ENCODE peak calls at places on chromosomes 6 and 20, in six cellular contexts. A, U, T, Q, F and S are unnamed samples.

GRCh38 chr20:44704551-44704971 is 10.6 kb upstream of the CCN5 start:
- DNase-seq in A (no peak), U (no peak), T (peak), Q (no peak), F (no peak), S (peak)

GRCh38 chr20:36645998-36646397 is at the start of gene SLA2:
- DNase-seq in A (no peak), U (peak), T (no peak), Q (no peak), F (peak), S (no peak)

GRCh38 chr20:48198951-48199431 is 413.7 kb upstream of the SULF2 start:
- DNase-seq in A (no peak), U (no peak), T (peak), Q (no peak), F (no peak), S (no peak)

GRCh38 chr6:99530627-99531026 is 15.4 kb upstream of the USP45 start:
- DNase-seq in A (no peak), U (no peak), T (no peak), Q (no peak), F (no peak), S (no peak)

GRCh38 chr20:46994341-46994740 is 99.7 kb downstream of the EYA2 start:
- DNase-seq in A (no peak), U (peak), T (no peak), Q (no peak), F (no peak), S (no peak)

GRCh38 chr6:5610640-5611039 is 349.3 kb downstream of the FARS2 start:
- DNase-seq in A (no peak), U (no peak), T (no peak), Q (no peak), F (no peak), S (no peak)

GRCh38 chr20:10433623-10434466 is at the start of gene MKKS:
- DNase-seq in A (peak), U (peak), T (peak), Q (peak), F (peak), S (peak)

GRCh38 chr6:158706369-158706982 is 56.6 kb downstream of the SYTL3 start:
- DNase-seq in A (peak), U (peak), T (peak), Q (peak), F (no peak), S (peak)

GRCh38 chr6:30463651-30464618 is 25.4 kb upstream of the HLA-E start:
- DNase-seq in A (no peak), U (peak), T (peak), Q (peak), F (peak), S (no peak)

GRCh38 chr6:3220366-3220765 is 7.1 kb downstream of the TUBB2B start:
- DNase-seq in A (no peak), U (no peak), T (no peak), Q (no peak), F (no peak), S (no peak)

GRCh38 chr6:20810732-20811111 is 276.5 kb downstream of the CDKAL1 start:
- DNase-seq in A (no peak), U (no peak), T (no peak), Q (no peak), F (no peak), S (no peak)

GRCh38 chr6:168574075-168574698 is 133.2 kb downstream of the SMOC2 start:
- DNase-seq in A (no peak), U (no peak), T (no peak), Q (no peak), F (no peak), S (no peak)

GRCh38 chr6:157670466-157671186 is 152.4 kb upstream of the SNX9 start:
- DNase-seq in A (peak), U (no peak), T (no peak), Q (peak), F (peak), S (no peak)

GRCh38 chr6:157668034-157668401 is 155.0 kb upstream of the SNX9 start:
- DNase-seq in A (no peak), U (no peak), T (no peak), Q (no peak), F (no peak), S (no peak)

GRCh38 chr6:157667211-157668033 is 155.6 kb upstream of the SNX9 start:
- DNase-seq in A (peak), U (peak), T (peak), Q (no peak), F (peak), S (peak)

GRCh38 chr6:157668690-157669089 is 154.4 kb upstream of the SNX9 start:
- DNase-seq in A (no peak), U (no peak), T (no peak), Q (no peak), F (no peak), S (no peak)

DNA sequence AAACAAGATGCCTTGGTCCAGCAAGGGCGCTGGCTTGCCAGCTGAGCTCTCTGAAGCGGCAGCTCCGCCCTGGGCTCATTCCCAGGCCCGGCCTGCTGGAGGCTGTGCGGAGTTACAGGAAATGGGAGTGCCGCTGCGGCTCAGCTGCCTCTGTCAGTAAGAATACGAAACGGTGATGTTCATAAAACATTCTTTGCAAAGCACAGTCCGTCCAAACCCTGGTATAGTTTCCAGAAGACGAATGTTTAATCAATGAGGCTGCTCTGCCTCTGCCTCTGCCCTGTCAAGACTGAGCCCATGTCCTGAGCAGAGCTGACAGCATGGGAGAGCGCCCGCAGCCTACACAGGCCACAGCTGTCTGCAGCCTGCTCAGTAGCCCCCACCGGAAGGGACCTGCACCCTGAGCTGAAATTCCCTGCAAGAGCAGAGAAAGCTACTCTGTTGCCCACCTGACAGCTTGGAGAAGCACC is 153.3 kb upstream of the SNX9 start:
- DNase-seq in A (peak), U (peak), T (peak), Q (peak), F (no peak), S (peak)
- TF ChIP-seq CTCF in A (no peak), U (no peak), T (no peak), Q (peak), F (no peak), S (peak)

DNA sequence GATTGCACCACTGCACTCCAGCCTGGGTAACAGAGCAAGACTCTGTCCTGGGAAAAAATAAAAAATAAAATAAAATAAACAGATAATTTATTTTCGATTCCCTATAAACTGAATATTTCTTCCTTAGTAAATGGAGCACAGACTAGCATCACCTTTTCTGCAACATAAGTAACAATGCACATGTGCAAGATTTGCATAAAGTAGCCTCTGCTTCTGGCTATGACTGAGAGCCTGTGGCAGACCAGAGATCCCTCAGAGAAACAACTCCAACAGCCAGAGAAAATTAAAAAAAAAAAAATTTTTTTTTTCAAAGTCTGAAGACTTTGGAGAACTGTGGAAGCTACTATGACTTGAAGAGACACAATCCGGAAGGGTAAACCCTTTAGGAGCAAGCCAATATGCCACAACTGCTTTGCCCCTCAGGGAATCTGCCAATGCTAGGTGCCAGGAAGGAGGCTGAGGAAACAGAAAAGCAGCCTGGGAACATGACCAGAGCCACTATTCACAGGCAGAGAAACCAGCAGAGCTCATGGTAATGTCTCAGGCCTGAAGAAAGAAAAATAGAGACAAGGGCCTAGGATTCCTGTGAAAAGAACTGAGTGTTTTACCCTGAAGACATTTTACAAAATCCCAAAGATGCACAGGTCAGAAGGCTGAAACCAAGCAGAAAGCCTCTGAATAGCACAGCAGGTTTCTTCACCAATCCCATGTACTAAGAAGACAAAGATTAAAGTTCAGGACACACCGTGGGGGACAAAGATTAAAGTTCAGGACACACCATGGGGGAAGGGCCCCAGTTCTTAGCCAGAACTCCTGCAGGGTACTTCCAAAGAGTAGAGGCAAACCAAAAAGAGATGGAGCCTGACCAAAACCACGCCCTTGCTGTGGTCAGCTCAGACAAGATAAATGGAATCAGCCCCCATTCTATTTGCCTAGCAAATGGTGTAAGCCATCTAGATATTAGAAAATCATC is 25.8 kb downstream of the B4GALT5 start:
- DNase-seq in A (no peak), U (no peak), T (no peak), Q (no peak), F (no peak), S (no peak)
- H3K27ac ChIP-seq in A (no peak), U (peak), T (no peak), Q (peak), F (no peak), S (peak)

GRCh38 chr6:49607391-49607982 is 29.2 kb downstream of the RHAG start:
- DNase-seq in A (no peak), U (no peak), T (no peak), Q (no peak), F (no peak), S (peak)
- TF ChIP-seq CTCF in A (no peak), U (no peak), T (no peak), Q (peak), F (peak), S (peak)

DNA sequence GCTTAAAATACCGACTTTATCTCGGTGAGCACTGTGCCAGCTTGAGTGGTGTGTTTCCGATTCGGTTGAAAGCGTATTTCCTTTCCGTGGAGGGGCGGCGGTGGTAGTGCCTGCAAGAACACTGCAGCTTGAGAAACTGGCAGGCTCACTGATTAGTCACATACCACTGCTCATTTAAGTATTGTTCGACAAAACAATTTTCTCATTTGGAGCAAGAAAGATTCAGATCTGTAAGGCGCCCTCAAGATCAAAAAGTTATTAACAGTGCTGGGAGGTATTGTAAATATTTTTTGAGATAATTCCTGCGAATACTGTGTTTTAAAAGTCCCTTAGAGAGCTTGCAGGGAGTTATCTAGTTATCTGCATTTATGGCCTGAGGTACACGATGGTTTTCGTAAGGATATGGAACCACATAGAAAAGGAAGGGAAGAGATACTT is 1.3 kb downstream of the MAPK14 start:
- DNase-seq in A (peak), U (peak), T (peak), Q (peak), F (peak), S (peak)
- H3K27ac ChIP-seq in A (peak), U (peak), T (peak), Q (peak), F (peak), S (peak)

GRCh38 chr20:41604002-41604401 is 14.2 kb downstream of the CHD6 start:
- DNase-seq in A (no peak), U (no peak), T (no peak), Q (no peak), F (no peak), S (no peak)
- TF ChIP-seq CTCF in A (no peak), U (peak), T (no peak), Q (no peak), F (no peak), S (no peak)

GRCh38 chr6:108068618-108069017 is 5.9 kb downstream of the OSTM1 start:
- DNase-seq in A (no peak), U (no peak), T (no peak), Q (no peak), F (no peak), S (no peak)

GRCh38 chr6:108074359-108075144 is at the start of gene OSTM1:
- DNase-seq in A (peak), U (peak), T (peak), Q (peak), F (peak), S (peak)

GRCh38 chr6:108071736-108072276 is 2.7 kb downstream of the OSTM1 start:
- DNase-seq in A (no peak), U (no peak), T (no peak), Q (no peak), F (no peak), S (no peak)

GRCh38 chr6:108078191-108078590 is 3.6 kb upstream of the OSTM1 start:
- DNase-seq in A (no peak), U (no peak), T (no peak), Q (no peak), F (no peak), S (no peak)

DNA sequence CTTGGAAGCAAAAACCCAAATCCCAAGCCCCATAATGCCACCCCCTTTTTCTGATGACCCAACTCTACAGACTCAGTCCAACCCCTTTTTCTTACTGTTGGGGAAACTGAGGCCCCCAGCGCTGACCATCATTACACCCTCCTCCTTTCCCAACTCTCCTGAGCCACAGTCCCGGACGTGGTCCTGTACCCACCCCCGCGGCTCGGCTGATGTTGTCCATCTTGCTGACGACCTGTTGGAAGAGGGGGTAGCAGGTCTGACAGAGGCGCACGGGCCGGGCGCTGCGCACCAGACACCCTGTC is 533 bp downstream of the OSTM1 start:
- DNase-seq in A (peak), U (no peak), T (no peak), Q (no peak), F (no peak), S (peak)
- H3K27ac ChIP-seq in A (peak), U (peak), T (peak), Q (peak), F (peak), S (peak)